ENCODE peak calls at places on chromosomes 1 and 21, in four cellular contexts. J is brain microvascular endothelial cell, X is kidney epithelial cell, S is tibial artery. P is an unnamed sample.
A peak's percentile ranks its signal among the peaks of the same experiment; 100 is the strongest.

GRCh38 chr1:230381564-230381963 is 44.6 kb downstream of the PGBD5 start:
- DNase-seq in X (no peak), J (no peak), S (no peak), P (no peak)

GRCh38 chr1:203406446-203407045 is 55.6 kb upstream of the FMOD start:
- DNase-seq in J (no peak), S (peak; percentile 84), X (no peak), P (peak; percentile 82)

GRCh38 chr21:42836767-42837301 is 42.5 kb downstream of the WDR4 start:
- DNase-seq in J (no peak), X (no peak), S (no peak), P (peak; percentile 43)

GRCh38 chr1:37096523-37096922 is 62.2 kb upstream of the GRIK3 start:
- DNase-seq in J (no peak), X (no peak), S (no peak), P (no peak)

GRCh38 chr1:153515504-153516394 is 20.0 kb downstream of the S100A6 start:
- DNase-seq in J (no peak), S (no peak), X (no peak), P (no peak)

GRCh38 chr21:34186119-34186719 is 112.8 kb downstream of the MRPS6 start:
- DNase-seq in S (peak; percentile 54), X (no peak), J (no peak), P (no peak)

GRCh38 chr1:6448749-6449631 is 17.0 kb downstream of the TNFRSF25 start:
- DNase-seq in J (no peak), X (no peak), S (no peak), P (no peak)

GRCh38 chr21:34574984-34575529 is 39.9 kb downstream of the RCAN1 start:
- DNase-seq in J (no peak), S (no peak), X (no peak), P (no peak)

GRCh38 chr1:212915245-212916091 is 34.9 kb upstream of the VASH2 start:
- DNase-seq in S (peak; percentile 43), J (peak; percentile 31), X (peak; percentile 25), P (peak; percentile 83)

GRCh38 chr1:109499661-109500536 is 6.0 kb downstream of the CYB561D1 start:
- DNase-seq in X (peak; percentile 74), S (no peak), J (peak; percentile 26), P (no peak)

GRCh38 chr1:205488074-205488723 is 16.3 kb upstream of the CDK18 start:
- DNase-seq in X (no peak), S (no peak), J (peak; percentile 33), P (no peak)

GRCh38 chr1:228031276-228031995 is 24.6 kb downstream of the WNT3A start:
- DNase-seq in J (no peak), X (no peak), S (no peak), P (no peak)

GRCh38 chr1:91553196-91553595 is 52.5 kb downstream of the CDC7 start:
- DNase-seq in S (peak; percentile 61), X (no peak), J (peak; percentile 30), P (no peak)

GRCh38 chr1:156677616-156678596 is 699 bp upstream of the NES start:
- DNase-seq in S (peak; percentile 58), X (no peak), J (peak; percentile 65), P (peak; percentile 77)

GRCh38 chr1:25599969-25600610 is 16.5 kb upstream of the MAN1C1 start:
- DNase-seq in J (no peak), X (no peak), S (no peak), P (no peak)

GRCh38 chr1:235588916-235589515 is 60.6 kb downstream of the GNG4 start:
- DNase-seq in J (peak; percentile 55), S (no peak), X (peak; percentile 32), P (no peak)

GRCh38 chr1:192539450-192540132 is 36.0 kb upstream of the RGS1 start:
- DNase-seq in S (no peak), J (peak; percentile 93), X (peak; percentile 89), P (no peak)

GRCh38 chr1:26307363-26307781 is 936 bp upstream of the UBXN11 start:
- DNase-seq in X (no peak), J (no peak), S (no peak), P (no peak)

GRCh38 chr1:192399161-192399560 is 82.4 kb downstream of the RGS21 start:
- DNase-seq in J (no peak), S (no peak), X (no peak), P (no peak)

GRCh38 chr1:184114818-184115398 is 63.4 kb downstream of the TSEN15 start:
- DNase-seq in X (no peak), J (no peak), S (no peak), P (no peak)

GRCh38 chr1:162753001-162753658 is 37.4 kb upstream of the HSD17B7 start:
- DNase-seq in S (no peak), X (no peak), J (no peak), P (no peak)

GRCh38 chr1:88001460-88001859 is 672.8 kb downstream of the LMO4 start:
- DNase-seq in S (no peak), X (peak; percentile 31), J (no peak), P (no peak)

GRCh38 chr21:42079008-42079938 is 8.2 kb downstream of the UMODL1 start:
- DNase-seq in X (no peak), J (no peak), S (no peak), P (no peak)

GRCh38 chr1:21005840-21006239 is 170.9 kb downstream of the EIF4G3 start:
- DNase-seq in X (no peak), S (no peak), J (no peak), P (no peak)

GRCh38 chr1:54027848-54028247 is 9.9 kb upstream of the LDLRAD1 start:
- DNase-seq in J (peak; percentile 3), X (no peak), S (no peak), P (no peak)

GRCh38 chr1:148353461-148354283 is 129.4 kb downstream of the PPIAL4G start:
- DNase-seq in J (peak; percentile 82), S (no peak), X (no peak), P (no peak)

GRCh38 chr1:182795563-182796228 is 6.1 kb downstream of the NPL start:
- DNase-seq in X (no peak), S (no peak), J (peak; percentile 4), P (no peak)

GRCh38 chr1:175127565-175127964 is 59.9 kb downstream of the TNN start:
- DNase-seq in X (no peak), J (no peak), S (no peak), P (peak; percentile 46)

GRCh38 chr1:175128523-175128922 is 60.9 kb downstream of the TNN start:
- DNase-seq in S (no peak), X (no peak), J (no peak), P (peak; percentile 51)

GRCh38 chr1:175126347-175126746 is 58.7 kb downstream of the TNN start:
- DNase-seq in S (no peak), X (no peak), J (no peak), P (peak; percentile 50)

GRCh38 chr1:175129182-175129581 is 61.5 kb downstream of the TNN start:
- DNase-seq in X (no peak), J (no peak), S (no peak), P (peak; percentile 7)

GRCh38 chr1:175124842-175125241 is 57.2 kb downstream of the TNN start:
- DNase-seq in X (no peak), S (no peak), J (no peak), P (peak; percentile 36)
- H3K27me3 ChIP-seq in X (peaks cover 3% of the 10 kb centered on the region), S (no peaks in the 10 kb centered on the region), J (no peaks in the 10 kb centered on the region), P (no peaks in the 10 kb centered on the region)

DNA sequence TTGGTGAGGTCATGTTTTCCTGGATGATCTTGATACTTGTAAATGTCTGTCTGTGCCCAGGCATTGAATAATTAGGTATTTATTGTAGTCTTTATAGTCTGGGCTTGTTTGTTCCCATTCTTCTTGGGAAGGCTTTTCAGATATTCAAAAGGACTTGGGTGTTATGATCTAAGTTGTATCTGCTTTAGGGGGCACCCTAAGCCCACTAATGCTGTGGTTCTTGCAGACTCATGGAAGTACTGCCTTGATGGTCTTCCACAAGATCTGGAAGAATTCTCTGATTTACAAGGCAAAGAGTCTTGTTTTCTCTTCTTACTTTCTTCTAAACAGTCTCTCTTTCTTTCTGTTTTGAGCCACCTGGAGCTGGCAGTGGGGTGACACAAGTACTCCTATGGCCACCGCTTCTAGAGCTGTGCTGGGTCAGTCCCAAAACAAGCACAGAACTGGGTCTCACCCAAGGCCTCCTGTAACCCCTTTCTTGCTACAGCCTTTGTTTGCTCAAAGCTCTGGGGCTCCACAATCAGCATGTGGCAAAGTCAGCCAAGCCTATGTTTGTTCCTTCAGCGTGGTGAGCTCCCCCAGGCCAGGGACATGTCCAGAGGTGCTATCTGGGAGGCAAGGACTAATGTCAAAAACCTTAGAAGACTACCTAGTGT is 12.6 kb downstream of the VN1R5 start:
- DNase-seq in S (no peak), J (no peak), X (no peak), P (no peak)
- TF ChIP-seq CTCF in S (no peak), J (no peak), X (no peak), P (no peak)

GRCh38 chr1:224620105-224620504 is 4.0 kb downstream of the CNIH3 start:
- DNase-seq in J (no peak), X (no peak), S (no peak), P (no peak)
- H3K27me3 ChIP-seq in J (peaks cover 25% of the 10 kb centered on the region), X (peaks cover 17% of the 10 kb centered on the region), S (peaks cover 44% of the 10 kb centered on the region), P (peaks cover 18% of the 10 kb centered on the region)

GRCh38 chr1:239805888-239806772 is 285.6 kb upstream of the FMN2 start:
- DNase-seq in S (no peak), X (no peak), J (no peak), P (no peak)

GRCh38 chr1:239803666-239804228 is 287.9 kb upstream of the FMN2 start:
- DNase-seq in S (no peak), X (no peak), J (no peak), P (no peak)

GRCh38 chr1:239805042-239805441 is 286.6 kb upstream of the FMN2 start:
- DNase-seq in S (no peak), X (no peak), J (no peak), P (no peak)

GRCh38 chr1:239804265-239804664 is 287.4 kb upstream of the FMN2 start:
- DNase-seq in S (no peak), X (no peak), J (no peak), P (no peak)

DNA sequence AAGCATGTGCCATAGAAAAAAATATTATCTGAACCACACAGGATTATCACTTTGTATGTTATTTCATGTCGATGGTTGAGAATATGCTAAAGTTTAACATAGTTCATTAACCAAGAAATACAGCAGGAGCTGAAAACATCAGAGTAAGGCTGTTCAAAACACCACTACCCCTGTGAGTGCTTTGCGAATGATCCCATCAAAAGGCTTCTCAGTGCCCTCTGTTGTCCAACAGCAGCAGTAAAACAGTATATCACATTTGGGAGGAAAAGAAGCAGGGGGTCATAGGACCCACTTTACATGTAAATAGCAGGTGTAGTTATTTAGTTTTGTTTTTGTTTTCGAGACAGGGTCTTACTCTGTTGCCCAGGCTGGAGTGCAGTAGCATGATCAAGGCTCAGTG is 289.4 kb upstream of the FMN2 start:
- DNase-seq in X (no peak), S (no peak), J (no peak), P (no peak)
- TF ChIP-seq CTCF in X (no peak), S (no peak), J (no peak), P (no peak)

GRCh38 chr1:179437171-179437570 is 71.4 kb downstream of the AXDND1 start:
- DNase-seq in S (no peak), X (no peak), J (no peak), P (no peak)

GRCh38 chr1:179445593-179445992 is 79.8 kb downstream of the AXDND1 start:
- DNase-seq in X (no peak), J (no peak), S (no peak), P (no peak)

GRCh38 chr1:179441456-179441855 is 75.7 kb downstream of the AXDND1 start:
- DNase-seq in J (no peak), X (no peak), S (no peak), P (no peak)

GRCh38 chr1:179440971-179441370 is 75.2 kb downstream of the AXDND1 start:
- DNase-seq in S (no peak), J (no peak), X (no peak), P (no peak)
- H3K27me3 ChIP-seq in S (no peaks in the 10 kb centered on the region), J (no peaks in the 10 kb centered on the region), X (no peaks in the 10 kb centered on the region), P (no peaks in the 10 kb centered on the region)

GRCh38 chr1:103125219-103125618 is 16.9 kb upstream of the COL11A1 start:
- DNase-seq in X (no peak), J (no peak), S (no peak), P (no peak)
- TF ChIP-seq CTCF in X (no peak), J (no peak), S (no peak), P (no peak)

P was measured in right atrium auricular region.